ENCODE peak calls at places on chromosomes 1 and 21, in four cellular contexts. J is stimulated activated CD4-positive, alpha-beta T cell treated with anti-CD3 and anti-CD28 coated beads, Interleukin-15, amount 100 ng/mL, for 48 hours; C is mesothelial cell of epicardium; X is T1000. Y is an unnamed sample.

GRCh38 chr1:33502726-33503125 is 30.3 kb downstream of the ZSCAN20 start:
- DNase-seq in X (no peak), J (no peak), C (no peak), Y (no peak)

GRCh38 chr21:32499249-32500055 is 85.9 kb downstream of the TCP10L start:
- DNase-seq in J (no peak), C (no peak), X (no peak), Y (no peak)

GRCh38 chr21:26883768-26884167 is 38.6 kb upstream of the ADAMTS1 start:
- DNase-seq in J (no peak), C (no peak), X (no peak), Y (no peak)

GRCh38 chr1:86154581-86155060 is 2.0 kb downstream of the COL24A1 start:
- DNase-seq in C (peak), J (no peak), X (peak), Y (no peak)

GRCh38 chr1:22257286-22258275 is 114.7 kb upstream of the WNT4 start:
- DNase-seq in J (no peak), X (no peak), C (no peak), Y (no peak)

GRCh38 chr1:89987170-89987819 is 7.6 kb upstream of the ZNF326 start:
- DNase-seq in C (no peak), X (peak), J (no peak), Y (peak)

GRCh38 chr1:3176028-3176427 is 107.0 kb downstream of the PRDM16 start:
- DNase-seq in C (no peak), X (no peak), J (no peak), Y (no peak)

GRCh38 chr1:53120659-53121058 is 21.8 kb downstream of the SLC1A7 start:
- DNase-seq in X (no peak), J (no peak), C (no peak), Y (no peak)

GRCh38 chr1:31422505-31423319 is 9.7 kb downstream of the SERINC2 start:
- DNase-seq in X (peak), J (peak), C (peak), Y (peak)

GRCh38 chr1:225921734-225922709 is 2.0 kb downstream of the PYCR2 start:
- DNase-seq in C (no peak), X (no peak), J (no peak), Y (no peak)

GRCh38 chr1:14140800-14141526 is 441.0 kb downstream of the PRDM2 start:
- DNase-seq in X (no peak), C (no peak), J (no peak), Y (no peak)

GRCh38 chr1:79655876-79656275 is 649.3 kb upstream of the ADGRL4 start:
- DNase-seq in X (no peak), C (no peak), J (no peak), Y (no peak)